ENCODE peak calls at places on chromosomes 16 and 17, in nine cellular contexts. B is endodermal cell; V is CD8-positive, alpha-beta T cell; L is left ventricle myocardium inferior; P is psoas muscle; U is PC-3; R is NB4; T is fibroblast of pulmonary artery; Q is PC-9. G is an unnamed sample.

GRCh38 chr16:83335076-83335475 is 472.7 kb upstream of the HSBP1 start:
- DNase-seq in Q (no peak), L (no peak), U (no peak), P (no peak), B (no peak), V (no peak), T (no peak), R (no peak), G (no peak)

GRCh38 chr16:54286330-54287017 is at the start of gene IRX3:
- DNase-seq in T (peak), P (peak), R (peak), U (peak), V (no peak), L (peak), B (peak), Q (peak), G (peak)

GRCh38 chr16:3266873-3267537 is 10.6 kb upstream of the MEFV start:
- DNase-seq in B (peak), P (no peak), V (no peak), T (peak), Q (no peak), U (peak), L (no peak), R (peak), G (peak)

GRCh38 chr16:54176376-54176901 is 110.1 kb downstream of the IRX3 start:
- DNase-seq in V (no peak), T (no peak), P (no peak), L (no peak), R (peak), U (no peak), Q (no peak), B (peak), G (no peak)

GRCh38 chr16:17283022-17283421 is 187.7 kb downstream of the XYLT1 start:
- DNase-seq in V (no peak), Q (no peak), B (no peak), U (no peak), P (no peak), L (no peak), T (no peak), R (no peak), G (no peak)

GRCh38 chr16:87618216-87618615 is 15.9 kb downstream of the JPH3 start:
- DNase-seq in L (no peak), B (no peak), Q (no peak), U (no peak), P (no peak), T (no peak), V (no peak), R (no peak), G (no peak)

GRCh38 chr16:64475627-64476351 is 646.1 kb downstream of the CDH11 start:
- DNase-seq in B (no peak), V (no peak), Q (no peak), T (peak), U (no peak), R (no peak), L (no peak), P (no peak), G (no peak)

GRCh38 chr17:29573558-29573870 is 5.0 kb downstream of the TP53I13 start:
- DNase-seq in B (no peak), T (no peak), L (peak), V (no peak), U (no peak), Q (no peak), P (no peak), R (no peak), G (no peak)

GRCh38 chr16:74226361-74226979 is 70.1 kb upstream of the PSMD7 start:
- DNase-seq in L (no peak), R (peak), B (no peak), Q (no peak), U (peak), T (peak), V (no peak), P (no peak), G (peak)

GRCh38 chr17:27657620-27658019 is 26.6 kb downstream of the LGALS9 start:
- DNase-seq in L (no peak), R (peak), Q (no peak), V (no peak), T (peak), U (peak), B (peak), P (no peak), G (peak)

GRCh38 chr17:74099441-74100340 is 103.8 kb upstream of the RPL38 start:
- DNase-seq in V (no peak), Q (no peak), R (peak), B (no peak), P (no peak), T (no peak), L (no peak), U (no peak), G (no peak)

GRCh38 chr16:15906439-15906838 is 18.0 kb upstream of the CEP20 start:
- DNase-seq in B (no peak), U (no peak), R (no peak), Q (no peak), T (no peak), L (no peak), P (no peak), V (no peak), G (no peak)

GRCh38 chr16:85326113-85326793 is 214.0 kb upstream of the CIBAR2 start:
- DNase-seq in P (no peak), B (no peak), R (peak), Q (no peak), T (peak), V (no peak), U (no peak), L (no peak), G (no peak)

GRCh38 chr16:2816751-2817495 is at the start of gene PRSS21:
- DNase-seq in R (peak), L (no peak), B (peak), P (no peak), T (no peak), Q (peak), U (no peak), V (no peak), G (no peak)

GRCh38 chr16:84726079-84726669 is 26.4 kb downstream of the USP10 start:
- DNase-seq in L (peak), B (peak), U (peak), V (peak), T (peak), P (peak), R (peak), Q (peak), G (peak)

GRCh38 chr17:18319604-18320256 is 4.6 kb downstream of the SMCR8 start:
- DNase-seq in U (peak), B (peak), R (peak), T (peak), V (no peak), P (no peak), L (no peak), Q (peak), G (peak)

GRCh38 chr16:53415504-53415903 is 18.8 kb upstream of the RBL2 start:
- DNase-seq in P (no peak), R (peak), B (peak), V (no peak), L (no peak), U (peak), T (no peak), Q (no peak), G (peak)

GRCh38 chr17:68057531-68057952 is 22.0 kb downstream of the KPNA2 start:
- DNase-seq in U (peak), V (peak), P (no peak), Q (no peak), R (peak), T (peak), B (peak), L (no peak), G (peak)

GRCh38 chr16:10879681-10880589 is 2.9 kb downstream of the CIITA start:
- DNase-seq in L (no peak), Q (no peak), U (no peak), B (no peak), V (no peak), P (no peak), R (no peak), T (no peak), G (no peak)

GRCh38 chr16:86994651-86995171 is 322.5 kb downstream of the C16orf95 start:
- DNase-seq in U (peak), V (no peak), P (no peak), T (peak), L (peak), R (peak), B (no peak), Q (no peak), G (peak)

GRCh38 chr17:82097187-82097918 is 683 bp downstream of the FASN start:
- DNase-seq in L (no peak), Q (peak), V (peak), U (peak), B (peak), T (peak), P (peak), R (peak), G (peak)

GRCh38 chr17:5131146-5131715 is 15.4 kb downstream of the USP6 start:
- DNase-seq in R (no peak), B (no peak), L (no peak), V (no peak), T (no peak), U (no peak), Q (no peak), P (no peak), G (no peak)

GRCh38 chr16:1434644-1435592 is 4.0 kb downstream of the PERCC1 start:
- DNase-seq in Q (no peak), B (no peak), T (no peak), L (no peak), P (no peak), U (no peak), R (no peak), V (no peak), G (no peak)
- H3K4me3 ChIP-seq in Q (no peak), B (no peak), T (no peak), L (no peak), P (no peak), U (no peak), R (no peak), V (no peak), G (no peak)

GRCh38 chr17:38797091-38797490 is 2.3 kb downstream of the PIP4K2B start:
- DNase-seq in B (no peak), P (no peak), V (no peak), R (peak), Q (no peak), L (no peak), T (peak), U (no peak), G (peak)

GRCh38 chr17:38800237-38800760 is 943 bp upstream of the PIP4K2B start:
- DNase-seq in U (no peak), B (no peak), T (no peak), P (no peak), R (no peak), Q (no peak), L (no peak), V (no peak), G (no peak)

GRCh38 chr17:38797828-38798227 is 1.5 kb downstream of the PIP4K2B start:
- DNase-seq in Q (no peak), R (no peak), P (no peak), L (no peak), T (no peak), V (no peak), B (no peak), U (no peak), G (peak)

GRCh38 chr17:38799501-38800236 is at the start of gene PIP4K2B:
- DNase-seq in V (peak), Q (peak), P (peak), T (peak), R (peak), U (peak), L (peak), B (peak), G (peak)

GRCh38 chr17:38798614-38799500 is 499 bp downstream of the PIP4K2B start:
- DNase-seq in R (peak), U (peak), L (peak), P (peak), Q (no peak), T (peak), V (peak), B (peak), G (peak)
- TF ChIP-seq CTCF in R (no peak), U (no peak), L (no peak), P (no peak), Q (no peak), T (no peak), V (no peak), B (peak), G (no peak)

GRCh38 chr16:57632568-57632967 is 4.1 kb downstream of the ADGRG1 start:
- DNase-seq in V (no peak), B (no peak), P (no peak), L (peak), T (no peak), Q (no peak), U (no peak), R (no peak), G (no peak)

GRCh38 chr16:57633383-57634064 is 5.1 kb downstream of the ADGRG1 start:
- DNase-seq in U (no peak), R (no peak), T (no peak), V (no peak), L (no peak), B (no peak), P (no peak), Q (no peak), G (no peak)

GRCh38 chr16:57630402-57630787 is 2.0 kb downstream of the ADGRG1 start:
- DNase-seq in T (no peak), B (peak), V (no peak), P (no peak), L (no peak), R (no peak), Q (peak), U (no peak), G (no peak)

GRCh38 chr16:57629516-57630401 is 1.3 kb downstream of the ADGRG1 start:
- DNase-seq in P (no peak), U (no peak), T (no peak), R (no peak), Q (no peak), B (no peak), L (no peak), V (no peak), G (no peak)

DNA sequence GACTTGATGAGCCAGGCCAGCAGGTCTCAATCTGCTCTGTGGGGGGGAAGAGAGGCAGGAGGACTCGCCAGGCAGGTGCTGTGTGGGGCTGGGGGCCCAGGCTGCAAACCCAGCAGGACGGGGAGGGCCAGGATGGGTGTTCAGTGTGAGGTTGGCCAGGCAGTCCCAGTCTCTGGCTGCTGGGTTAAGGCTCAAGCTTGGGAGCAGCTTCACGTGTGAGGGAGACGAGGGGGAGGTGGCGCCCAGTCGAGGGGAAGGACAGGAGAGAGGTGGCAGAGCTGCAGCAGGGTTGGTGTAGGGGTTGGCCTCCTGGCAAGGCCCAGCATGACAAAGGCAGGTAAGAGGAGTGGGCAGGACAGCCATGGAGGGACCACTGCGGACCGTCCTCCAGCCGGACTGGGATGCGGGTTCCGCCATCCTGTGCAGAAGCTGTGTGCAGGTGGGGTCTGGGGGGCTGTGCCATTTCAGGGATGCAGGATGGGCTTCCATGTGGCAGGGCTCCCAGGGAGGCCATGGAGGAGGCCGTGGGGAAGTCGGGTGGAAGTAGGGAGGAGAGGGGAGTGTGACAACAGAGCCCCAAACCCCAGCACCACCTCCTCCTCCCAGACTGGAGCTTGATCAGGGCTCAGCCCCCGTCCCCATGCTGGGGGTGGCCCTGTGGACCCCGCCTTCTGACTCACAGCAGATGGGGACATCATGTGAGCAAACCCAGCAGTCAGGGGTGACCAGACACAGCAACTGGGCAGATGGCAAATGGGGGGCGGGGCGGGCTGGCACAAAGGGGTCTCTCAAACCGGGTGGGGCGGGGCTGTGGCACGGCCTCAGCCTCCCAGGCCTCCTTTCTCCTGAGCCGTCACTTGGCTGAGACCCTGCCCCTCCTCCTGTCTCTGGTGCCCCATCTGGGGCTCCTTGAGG is 2.8 kb downstream of the ADGRG1 start:
- DNase-seq in U (no peak), B (peak), P (no peak), V (no peak), T (no peak), L (no peak), Q (no peak), R (no peak), G (no peak)
- H3K4me3 ChIP-seq in U (no peak), B (no peak), P (peak), V (no peak), T (no peak), L (peak), Q (no peak), R (no peak), G (no peak)

GRCh38 chr17:65219124-65219523 is 82.0 kb downstream of the RGS9 start:
- DNase-seq in L (no peak), R (peak), Q (no peak), V (no peak), P (no peak), U (no peak), T (no peak), B (no peak), G (no peak)
- TF ChIP-seq CTCF in L (peak), R (peak), Q (no peak), V (no peak), P (no peak), U (peak), T (peak), B (peak), G (peak)

GRCh38 chr17:41691031-41691777 is 2.5 kb downstream of the EIF1 start:
- DNase-seq in T (peak), R (no peak), L (no peak), Q (no peak), V (no peak), B (peak), U (no peak), P (no peak), G (no peak)
- H3K4me3 ChIP-seq in T (peak), R (no peak), L (peak), Q (peak), V (no peak), B (peak), U (peak), P (peak), G (no peak)

GRCh38 chr17:38702166-38702899 is 2.7 kb upstream of the MLLT6 start:
- DNase-seq in B (peak), R (peak), L (peak), Q (peak), P (peak), V (peak), T (peak), U (peak), G (peak)
- TF ChIP-seq CTCF in B (no peak), R (no peak), L (no peak), Q (no peak), P (no peak), V (no peak), T (no peak), U (no peak), G (no peak)

GRCh38 chr17:33200116-33200515 is 93.0 kb downstream of the ASIC2 start:
- DNase-seq in B (peak), P (no peak), Q (no peak), V (no peak), R (no peak), L (no peak), U (peak), T (no peak), G (peak)

GRCh38 chr17:33200587-33200986 is 92.5 kb downstream of the ASIC2 start:
- DNase-seq in P (no peak), T (no peak), L (no peak), U (peak), V (no peak), R (peak), Q (no peak), B (peak), G (peak)

GRCh38 chr17:33192961-33193911 is 99.9 kb downstream of the ASIC2 start:
- DNase-seq in B (peak), Q (no peak), P (no peak), T (no peak), V (no peak), L (no peak), U (peak), R (no peak), G (no peak)

GRCh38 chr17:33197342-33197741 is 95.8 kb downstream of the ASIC2 start:
- DNase-seq in R (no peak), B (peak), Q (no peak), V (no peak), L (no peak), U (no peak), T (no peak), P (no peak), G (no peak)

GRCh38 chr17:33196883-33197282 is 96.2 kb downstream of the ASIC2 start:
- DNase-seq in T (no peak), U (no peak), L (no peak), B (no peak), P (no peak), R (no peak), V (no peak), Q (no peak), G (no peak)
- H3K4me3 ChIP-seq in T (no peak), U (no peak), L (no peak), B (no peak), P (no peak), R (no peak), V (no peak), Q (no peak), G (no peak)